ENCODE peak calls at places on chromosomes 12 and 14, in five cellular contexts. I, U, G, D and R are unnamed samples.

GRCh38 chr12:18576104-18576622 is 161.6 kb downstream of the PLCZ1 start:
- DNase-seq in I (no peak), G (no peak), D (no peak), U (no peak), R (no peak)

GRCh38 chr12:119803391-119803791 is 73.7 kb downstream of the CIT start:
- DNase-seq in G (no peak), I (peak; percentile 16), D (no peak), U (no peak), R (no peak)

GRCh38 chr14:83463500-83464098 is 1929.9 kb upstream of the SEL1L start:
- DNase-seq in G (peak; percentile 37), D (no peak), I (peak; percentile 15), U (peak; percentile 29), R (no peak)

GRCh38 chr14:89957791-89958190 is 2.1 kb downstream of the TDP1 start:
- DNase-seq in U (no peak), G (no peak), D (no peak), I (no peak), R (no peak)

GRCh38 chr12:67630373-67631088 is 18.0 kb upstream of the DYRK2 start:
- DNase-seq in D (peak; percentile 59), U (peak; percentile 45), G (no peak), I (peak; percentile 29), R (peak; percentile 40)

GRCh38 chr14:59771577-59771976 is 99.0 kb downstream of the RTN1 start:
- DNase-seq in I (no peak), G (no peak), U (no peak), D (no peak), R (no peak)

GRCh38 chr12:103560604-103561101 is 26.4 kb upstream of the STAB2 start:
- DNase-seq in I (no peak), D (no peak), U (no peak), G (no peak), R (no peak)

GRCh38 chr12:25557830-25558436 is 4.8 kb upstream of the LMNTD1 start:
- DNase-seq in G (no peak), I (no peak), D (no peak), U (no peak), R (no peak)

GRCh38 chr12:91441996-91442395 is 259.4 kb upstream of the DCN start:
- DNase-seq in I (no peak), G (no peak), D (no peak), U (no peak), R (no peak)

GRCh38 chr12:49882248-49882850 is 21.4 kb downstream of the FAIM2 start:
- DNase-seq in I (no peak), G (no peak), D (no peak), U (no peak), R (no peak)

GRCh38 chr14:74019408-74019714 is 212 bp downstream of the BBOF1 start:
- DNase-seq in G (no peak), U (no peak), I (no peak), D (no peak), R (no peak)

GRCh38 chr12:10607885-10608458 is 5.4 kb downstream of the MAGOHB start:
- DNase-seq in I (no peak), D (no peak), G (no peak), U (no peak), R (no peak)

GRCh38 chr14:94971750-94972149 is 185.6 kb downstream of the DICER1 start:
- DNase-seq in D (no peak), G (peak; percentile 39), I (peak; percentile 49), U (peak; percentile 44), R (no peak)

GRCh38 chr12:101040936-101041335 is 169.1 kb downstream of the SLC5A8 start:
- DNase-seq in U (no peak), G (no peak), D (no peak), I (no peak), R (no peak)

GRCh38 chr12:55972045-55972843 is 1.6 kb upstream of the RAB5B start:
- DNase-seq in U (no peak), I (no peak), D (no peak), G (no peak), R (no peak)
- H3K4me3 ChIP-seq in U (peak overlapping the region; percentile 52), I (no peak overlapping the region), D (peak overlapping the region; percentile 59), G (peak overlapping the region; percentile 70), R (peak overlapping the region; percentile 56)

DNA sequence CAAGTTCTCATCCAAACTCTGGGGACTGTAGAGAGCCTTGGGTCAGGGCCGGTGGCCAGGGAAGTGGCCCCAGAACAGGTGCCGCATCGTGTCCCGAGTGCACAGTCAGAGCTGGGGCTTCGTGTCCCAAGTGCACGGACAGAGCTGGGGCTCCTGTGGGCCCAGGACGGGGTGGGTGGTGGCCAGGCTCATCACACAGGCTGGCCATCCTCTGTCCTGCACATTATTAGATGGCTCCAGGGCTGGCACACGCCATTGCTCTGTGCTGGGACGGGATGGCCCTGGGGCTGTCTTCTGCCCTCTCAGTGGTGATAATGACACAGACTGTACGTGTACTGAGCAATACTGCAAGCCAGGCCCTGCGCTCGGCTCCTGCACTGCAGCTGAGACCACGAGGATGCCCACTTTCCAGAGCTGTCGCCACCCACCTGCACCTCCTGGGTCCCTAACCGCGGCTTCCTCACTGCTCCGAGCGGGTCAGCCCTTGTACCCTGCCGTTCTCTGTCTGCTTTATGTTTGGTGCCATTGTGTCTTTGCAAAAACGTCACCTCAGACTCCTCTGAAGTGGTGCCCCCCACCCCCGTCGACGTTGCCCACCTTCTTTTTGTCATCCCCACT is 1.9 kb downstream of the FBRSL1 start:
- DNase-seq in G (no peak), U (no peak), D (no peak), I (no peak), R (no peak)
- H3K4me3 ChIP-seq in G (peak overlapping the region; percentile 84), U (peak overlapping the region; percentile 81), D (peak overlapping the region; percentile 76), I (no peak overlapping the region), R (peak overlapping the region; percentile 74)

GRCh38 chr14:32512348-32512747 is 183.2 kb downstream of the AKAP6 start:
- DNase-seq in G (no peak), D (no peak), I (no peak), U (no peak), R (no peak)
- H3K4me3 ChIP-seq in G (no peak overlapping the region), D (no peak overlapping the region), I (no peak overlapping the region), U (no peak overlapping the region), R (no peak overlapping the region)

GRCh38 chr12:6945613-6946012 is 1.8 kb downstream of the C12orf57 start:
- DNase-seq in G (no peak), D (peak; percentile 47), U (no peak), I (no peak), R (no peak)

GRCh38 chr12:6943387-6943718 is 263 bp upstream of the RNU7-1 start:
- DNase-seq in I (peak; percentile 92), D (peak; percentile 77), G (peak; percentile 92), U (peak; percentile 86), R (no peak)

GRCh38 chr12:6944381-6945186 is 762 bp downstream of the C12orf57 start:
- DNase-seq in I (peak; percentile 93), U (peak; percentile 95), D (peak; percentile 95), G (peak; percentile 95), R (peak; percentile 93)

GRCh38 chr12:6942331-6942665 is 1.3 kb upstream of the RNU7-1 start:
- DNase-seq in U (no peak), G (no peak), I (no peak), D (peak; percentile 45), R (no peak)

DNA sequence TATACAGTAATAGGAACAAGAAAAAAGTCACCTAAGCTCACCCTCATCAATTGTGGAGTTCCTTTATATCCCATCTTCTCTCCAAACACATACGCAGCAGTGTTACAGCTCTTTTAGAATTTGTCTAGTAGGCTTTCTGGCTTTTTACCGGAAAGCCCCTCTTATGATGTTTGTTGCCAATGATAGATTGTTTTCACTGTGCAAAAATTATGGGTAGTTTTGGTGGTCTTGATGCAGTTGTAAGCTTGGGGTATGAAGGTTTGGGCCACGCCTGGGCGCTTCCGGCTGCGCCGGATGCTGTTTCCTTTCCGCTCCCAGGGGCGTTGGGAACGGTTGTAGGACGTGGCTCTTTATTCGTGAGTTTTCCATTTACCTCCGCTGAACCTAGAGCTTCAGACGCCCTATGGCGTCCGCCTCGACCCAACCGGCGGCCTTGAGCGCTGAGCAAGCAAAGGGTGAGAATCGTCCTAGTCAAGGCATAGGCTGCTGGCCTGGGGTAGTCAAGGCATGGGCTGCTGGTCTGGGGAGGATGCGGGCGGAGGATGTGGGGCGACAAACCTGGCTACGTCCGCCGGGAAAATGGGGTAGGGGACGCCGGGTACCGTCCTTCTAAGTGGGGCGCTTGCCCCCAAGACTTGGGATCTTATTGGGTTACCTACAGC is at the start of the genes C12orf57 and RNU7-1:
- DNase-seq in U (peak; percentile 79), G (peak; percentile 85), D (peak; percentile 81), I (no peak), R (peak; percentile 81)
- H3K4me3 ChIP-seq in U (peak within 1 kb of the TSS; percentile 64), G (peak within 1 kb of the TSS; percentile 66), D (peak within 1 kb of the TSS; percentile 82), I (peak within 1 kb of the TSS; percentile 64), R (peak within 1 kb of the TSS; percentile 78)

GRCh38 chr12:7612851-7613250 is 52.9 kb downstream of the APOBEC1 start:
- DNase-seq in D (no peak), I (no peak), G (no peak), U (no peak), R (no peak)

GRCh38 chr12:7609051-7609450 is 56.7 kb downstream of the APOBEC1 start:
- DNase-seq in U (no peak), I (no peak), D (no peak), G (no peak), R (no peak)

GRCh38 chr12:7608184-7608911 is 57.4 kb downstream of the APOBEC1 start:
- DNase-seq in D (peak; percentile 23), U (no peak), I (no peak), G (no peak), R (no peak)

GRCh38 chr12:7605900-7606465 is 59.7 kb downstream of the APOBEC1 start:
- DNase-seq in G (no peak), I (no peak), U (no peak), D (peak; percentile 32), R (no peak)

DNA sequence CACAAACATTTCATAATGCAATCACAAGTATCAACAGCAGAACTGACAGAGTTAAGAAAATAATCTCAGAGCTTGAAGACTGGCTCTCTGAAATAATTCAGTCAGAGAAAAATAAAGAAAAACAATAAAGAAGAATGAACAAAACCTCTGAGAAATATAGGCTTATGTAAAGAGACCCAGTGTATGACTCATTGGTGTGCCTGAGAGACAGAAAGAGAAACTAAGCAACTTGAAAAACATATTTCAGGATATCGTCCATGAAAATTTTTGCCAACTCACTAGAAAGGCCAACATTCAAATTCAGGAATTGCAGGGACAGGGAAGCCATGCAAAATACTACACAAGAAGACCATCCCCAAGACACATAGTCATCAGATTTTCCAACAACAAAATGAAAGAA is 56.2 kb downstream of the APOBEC1 start:
- DNase-seq in D (no peak), G (no peak), I (no peak), U (no peak), R (no peak)
- H3K4me3 ChIP-seq in D (no peak overlapping the region), G (no peak overlapping the region), I (no peak overlapping the region), U (no peak overlapping the region), R (no peak overlapping the region)

GRCh38 chr14:19823178-19823577 is 19.6 kb downstream of the OR4N2 start:
- DNase-seq in G (no peak), I (no peak), U (no peak), D (no peak), R (no peak)

GRCh38 chr14:19828314-19828713 is 24.7 kb downstream of the OR4N2 start:
- DNase-seq in G (no peak), U (no peak), D (no peak), I (no peak), R (no peak)

GRCh38 chr14:19823765-19824164 is 20.2 kb downstream of the OR4N2 start:
- DNase-seq in G (no peak), I (no peak), U (no peak), D (no peak), R (no peak)
- H3K4me3 ChIP-seq in G (no peak overlapping the region), I (no peak overlapping the region), U (no peak overlapping the region), D (no peak overlapping the region), R (no peak overlapping the region)